ENCODE peak calls at places on chromosome 9, in eight cellular contexts. B is dorsolateral prefrontal cortex, L is H1, U is GM12892, K is hepatocyte, Q is KBM-7, Z is GM23338, E is HS-27A. A is an unnamed sample.
A peak's percentile ranks its signal among the peaks of the same experiment; 100 is the strongest.

GRCh38 chr9:137305788-137306545 is 3.9 kb upstream of the NRARP start:
- DNase-seq in E (no peak), B (no peak), L (no peak), Z (no peak), K (no peak), Q (no peak), U (no peak), A (no peak)

GRCh38 chr9:90189306-90189705 is 453.3 kb downstream of the DIRAS2 start:
- DNase-seq in B (no peak), E (no peak), Q (peak; percentile 79), L (no peak), U (peak; percentile 19), K (no peak), Z (no peak), A (no peak)

GRCh38 chr9:38362912-38363588 is 29.5 kb upstream of the ALDH1B1 start:
- DNase-seq in E (peak; percentile 59), L (no peak), K (peak; percentile 76), B (peak; percentile 52), U (no peak), Q (peak; percentile 75), Z (peak; percentile 55), A (peak; percentile 79)

GRCh38 chr9:124006448-124007156 is 5.0 kb upstream of the LHX2 start:
- DNase-seq in B (no peak), L (no peak), U (no peak), E (no peak), Q (no peak), Z (peak; percentile 34), K (no peak), A (no peak)

GRCh38 chr9:7402704-7403389 is 396.7 kb downstream of the DMAC1 start:
- DNase-seq in Z (peak; percentile 36), K (no peak), Q (no peak), U (no peak), B (no peak), L (no peak), E (no peak), A (no peak)

GRCh38 chr9:7045361-7045760 is 287.6 kb downstream of the KDM4C start:
- DNase-seq in Q (no peak), K (no peak), Z (no peak), U (no peak), B (no peak), L (no peak), E (no peak), A (no peak)

GRCh38 chr9:18605763-18606162 is 131.8 kb downstream of the ADAMTSL1 start:
- DNase-seq in Q (no peak), E (no peak), U (no peak), L (no peak), K (no peak), Z (no peak), B (no peak), A (no peak)

GRCh38 chr9:30075451-30076199 is 2308.8 kb upstream of the ACO1 start:
- DNase-seq in U (no peak), L (no peak), K (peak; percentile 26), E (no peak), Z (no peak), B (no peak), Q (no peak), A (peak; percentile 81)

GRCh38 chr9:89274838-89275237 is 36.2 kb upstream of the CKS2 start:
- DNase-seq in E (no peak), L (no peak), K (no peak), Q (no peak), U (no peak), Z (no peak), B (no peak), A (no peak)

GRCh38 chr9:130500340-130500771 is 55.6 kb downstream of the ASS1 start:
- DNase-seq in E (no peak), U (no peak), Z (no peak), B (no peak), K (peak; percentile 39), L (no peak), Q (no peak), A (peak; percentile 75)

GRCh38 chr9:69397384-69398214 is 72.6 kb downstream of the ENTREP1 start:
- DNase-seq in U (no peak), K (no peak), Q (no peak), E (no peak), L (no peak), Z (no peak), B (no peak), A (no peak)

GRCh38 chr9:89919171-89919681 is 314.4 kb downstream of the GADD45G start:
- DNase-seq in Z (peak; percentile 82), K (peak; percentile 61), E (no peak), L (peak; percentile 49), B (no peak), U (peak; percentile 31), Q (peak; percentile 15), A (peak; percentile 97)